ENCODE peak calls at places on chromosomes 5 and 9, in four cellular contexts. One of them, this sample, is unnamed.

GRCh38 chr5:58136416-58136815 is 323.5 kb downstream of the PLK2 start:
- DNase-seq in HepG2: no peak
- DNase-seq in H1: no peak
- DNase-seq in K562: no peak
- DNase-seq in this sample: no peak

GRCh38 chr9:72586388-72587160 is 65.2 kb downstream of the TMC1 start:
- DNase-seq in HepG2: no peak
- DNase-seq in H1: no peak
- DNase-seq in K562: no peak
- DNase-seq in this sample: no peak

GRCh38 chr5:101080485-101081240 is 177.6 kb upstream of the ST8SIA4 start:
- DNase-seq in HepG2: no peak
- DNase-seq in H1: no peak
- DNase-seq in K562: no peak
- DNase-seq in this sample: no peak

GRCh38 chr5:5632678-5633077 is 210.2 kb downstream of the ICE1 start:
- DNase-seq in HepG2: no peak
- DNase-seq in H1: no peak
- DNase-seq in K562: no peak
- DNase-seq in this sample: no peak

GRCh38 chr9:135211524-135211890 is 124.0 kb downstream of the OLFM1 start:
- DNase-seq in HepG2: no peak
- DNase-seq in H1: no peak
- DNase-seq in K562: no peak
- DNase-seq in this sample: no peak

GRCh38 chr5:119378075-119378699 is 22.4 kb downstream of the TNFAIP8 start:
- DNase-seq in HepG2: no peak
- DNase-seq in H1: peak
- DNase-seq in K562: no peak
- DNase-seq in this sample: no peak

GRCh38 chr9:81585191-81585763 is 104.1 kb downstream of the TLE1 start:
- DNase-seq in HepG2: no peak
- DNase-seq in H1: no peak
- DNase-seq in K562: no peak
- DNase-seq in this sample: no peak

GRCh38 chr5:103645816-103646215 is 83.2 kb upstream of the NUDT12 start:
- DNase-seq in HepG2: no peak
- DNase-seq in H1: no peak
- DNase-seq in K562: no peak
- DNase-seq in this sample: no peak

GRCh38 chr9:77575785-77576184 is 72.3 kb downstream of the GNA14 start:
- DNase-seq in HepG2: no peak
- DNase-seq in H1: no peak
- DNase-seq in K562: peak
- DNase-seq in this sample: peak

GRCh38 chr5:139847091-139847490 is 51.5 kb downstream of the PSD2 start:
- DNase-seq in HepG2: no peak
- DNase-seq in H1: no peak
- DNase-seq in K562: no peak
- DNase-seq in this sample: no peak

GRCh38 chr9:79731483-79731882 is 159.7 kb downstream of the TLE4 start:
- DNase-seq in HepG2: no peak
- DNase-seq in H1: no peak
- DNase-seq in K562: no peak
- DNase-seq in this sample: no peak

GRCh38 chr9:136198605-136199083 is 6.3 kb downstream of the LHX3 start:
- DNase-seq in HepG2: no peak
- DNase-seq in H1: peak
- DNase-seq in K562: peak
- DNase-seq in this sample: no peak

GRCh38 chr5:73172893-73173292 is at the start of gene TMEM174:
- DNase-seq in HepG2: no peak
- DNase-seq in H1: no peak
- DNase-seq in K562: no peak
- DNase-seq in this sample: no peak

GRCh38 chr5:36079200-36079761 is 12.6 kb upstream of the UGT3A2 start:
- DNase-seq in HepG2: peak
- DNase-seq in H1: peak
- DNase-seq in K562: peak
- DNase-seq in this sample: peak

GRCh38 chr9:136808075-136808780 is 480 bp downstream of the RABL6 start:
- DNase-seq in HepG2: no peak
- DNase-seq in H1: peak
- DNase-seq in K562: no peak
- DNase-seq in this sample: no peak

GRCh38 chr9:21031091-21031817 is at the start of gene HACD4:
- DNase-seq in HepG2: no peak
- DNase-seq in H1: peak
- DNase-seq in K562: no peak
- DNase-seq in this sample: peak

GRCh38 chr5:67379761-67380160 is 183.2 kb upstream of the CD180 start:
- DNase-seq in HepG2: no peak
- DNase-seq in H1: no peak
- DNase-seq in K562: no peak
- DNase-seq in this sample: no peak

GRCh38 chr5:151758141-151758429 is 346 bp downstream of the ATOX1 start:
- DNase-seq in HepG2: no peak
- DNase-seq in H1: no peak
- DNase-seq in K562: no peak
- DNase-seq in this sample: no peak

GRCh38 chr9:131697097-131697496 is 42.8 kb downstream of the RAPGEF1 start:
- DNase-seq in HepG2: no peak
- DNase-seq in H1: no peak
- DNase-seq in K562: no peak
- DNase-seq in this sample: no peak

GRCh38 chr9:95516736-95517558 is at the start of gene PTCH1:
- DNase-seq in HepG2: no peak
- DNase-seq in H1: peak
- DNase-seq in K562: peak
- DNase-seq in this sample: no peak

GRCh38 chr9:14349141-14349817 is 35.3 kb upstream of the NFIB start:
- DNase-seq in HepG2: no peak
- DNase-seq in H1: no peak
- DNase-seq in K562: no peak
- DNase-seq in this sample: no peak

GRCh38 chr9:79049371-79049770 is 522.4 kb upstream of the TLE4 start:
- DNase-seq in HepG2: no peak
- DNase-seq in H1: no peak
- DNase-seq in K562: no peak
- DNase-seq in this sample: no peak

GRCh38 chr9:76761448-76761847 is 2.8 kb upstream of the PCA3 start:
- DNase-seq in HepG2: no peak
- DNase-seq in H1: no peak
- DNase-seq in K562: peak
- DNase-seq in this sample: no peak

GRCh38 chr5:179558912-179559279 is 8.5 kb downstream of the RUFY1 start:
- DNase-seq in HepG2: peak
- DNase-seq in H1: peak
- DNase-seq in K562: no peak
- DNase-seq in this sample: peak

GRCh38 chr5:96051401-96051830 is 89.8 kb upstream of the ELL2 start:
- DNase-seq in HepG2: no peak
- DNase-seq in H1: no peak
- DNase-seq in K562: no peak
- DNase-seq in this sample: no peak

GRCh38 chr9:91211919-91212318 is 149.8 kb downstream of the AUH start:
- DNase-seq in HepG2: peak
- DNase-seq in H1: no peak
- DNase-seq in K562: no peak
- DNase-seq in this sample: no peak

GRCh38 chr5:138819065-138819464 is 56.1 kb downstream of the LRRTM2 start:
- DNase-seq in HepG2: no peak
- DNase-seq in H1: no peak
- DNase-seq in K562: no peak
- DNase-seq in this sample: no peak

GRCh38 chr9:135210676-135211523 is 123.4 kb downstream of the OLFM1 start:
- DNase-seq in HepG2: no peak
- DNase-seq in H1: no peak
- DNase-seq in K562: no peak
- DNase-seq in this sample: no peak

GRCh38 chr5:56025303-56025885 is 30.6 kb upstream of the IL6ST start:
- DNase-seq in HepG2: peak
- DNase-seq in H1: no peak
- DNase-seq in K562: no peak
- DNase-seq in this sample: no peak
- TF ChIP-seq JUND in HepG2: peak
- TF ChIP-seq JUND in H1: no peak
- TF ChIP-seq JUND in K562: no peak
- TF ChIP-seq JUND in this sample: no peak

GRCh38 chr9:22446950-22447606 is 454 bp downstream of the DMRTA1 start:
- DNase-seq in HepG2: no peak
- DNase-seq in H1: peak
- DNase-seq in K562: no peak
- DNase-seq in this sample: no peak
- TF ChIP-seq JUND in HepG2: no peak
- TF ChIP-seq JUND in H1: no peak
- TF ChIP-seq JUND in K562: no peak
- TF ChIP-seq JUND in this sample: no peak

GRCh38 chr5:93010626-93011025 is 570.4 kb downstream of the NR2F1-AS1 start:
- DNase-seq in HepG2: no peak
- DNase-seq in H1: no peak
- DNase-seq in K562: no peak
- DNase-seq in this sample: no peak

GRCh38 chr5:93010037-93010436 is 571.0 kb downstream of the NR2F1-AS1 start:
- DNase-seq in HepG2: no peak
- DNase-seq in H1: no peak
- DNase-seq in K562: no peak
- DNase-seq in this sample: no peak

GRCh38 chr5:93008502-93009167 is 572.4 kb downstream of the NR2F1-AS1 start:
- DNase-seq in HepG2: no peak
- DNase-seq in H1: no peak
- DNase-seq in K562: no peak
- DNase-seq in this sample: no peak

DNA sequence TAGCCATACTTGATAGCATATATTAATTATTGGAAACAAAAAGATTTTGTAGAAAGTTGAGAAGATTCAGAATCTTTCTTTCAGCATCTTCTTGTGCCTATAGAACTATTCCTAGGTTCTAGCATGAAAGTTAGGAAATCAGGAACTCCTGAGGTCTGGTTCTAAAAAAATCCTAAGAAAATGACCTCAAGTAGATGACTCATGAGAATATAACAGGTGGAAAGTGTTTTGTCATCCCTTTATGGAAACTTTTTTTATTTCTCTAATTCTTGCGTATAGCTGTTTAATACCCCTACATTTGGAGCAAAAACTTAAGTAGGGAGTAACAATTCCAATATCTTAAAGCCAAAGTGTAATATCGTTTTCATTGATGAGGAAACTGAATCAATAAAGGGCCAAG is 574.1 kb downstream of the NR2F1-AS1 start:
- DNase-seq in HepG2: no peak
- DNase-seq in H1: no peak
- DNase-seq in K562: no peak
- DNase-seq in this sample: no peak
- TF ChIP-seq JUND in HepG2: no peak
- TF ChIP-seq JUND in H1: no peak
- TF ChIP-seq JUND in K562: no peak
- TF ChIP-seq JUND in this sample: no peak

GRCh38 chr5:570886-571285 is 41.3 kb upstream of the CEP72 start:
- DNase-seq in HepG2: no peak
- DNase-seq in H1: no peak
- DNase-seq in K562: no peak
- DNase-seq in this sample: no peak
- TF ChIP-seq JUND in HepG2: no peak
- TF ChIP-seq JUND in H1: no peak
- TF ChIP-seq JUND in K562: no peak
- TF ChIP-seq JUND in this sample: no peak

GRCh38 chr9:105950894-105951293 is 256.6 kb downstream of the TMEM38B start:
- DNase-seq in HepG2: no peak
- DNase-seq in H1: no peak
- DNase-seq in K562: no peak
- DNase-seq in this sample: no peak
- TF ChIP-seq JUND in HepG2: no peak
- TF ChIP-seq JUND in H1: no peak
- TF ChIP-seq JUND in K562: no peak
- TF ChIP-seq JUND in this sample: no peak

GRCh38 chr9:121841771-121842611 is 190.6 kb downstream of the DAB2IP start:
- DNase-seq in HepG2: no peak
- DNase-seq in H1: peak
- DNase-seq in K562: no peak
- DNase-seq in this sample: no peak
- TF ChIP-seq JUND in HepG2: no peak
- TF ChIP-seq JUND in H1: no peak
- TF ChIP-seq JUND in K562: no peak
- TF ChIP-seq JUND in this sample: no peak